ENCODE peak calls at places on chromosomes 1 and 21, in seven cellular contexts. One of them, this sample, is unnamed.

GRCh38 chr1:76269175-76269574 is 194.6 kb downstream of the ST6GALNAC3 start:
- DNase-seq in T-helper 22 cell: no peak
- DNase-seq in Peyer's patch: no peak
- DNase-seq in activated naive CD8-positive, alpha-beta T cell treated with anti-CD3 and anti-CD28 coated beads, Interleukin-2, amount 50 U/mL, for 24 hours: no peak
- DNase-seq in A172: peak
- DNase-seq in effector memory CD8-positive, alpha-beta T cell: no peak
- DNase-seq in nucleus accumbens: no peak
- DNase-seq in this sample: no peak

GRCh38 chr21:44500111-44500510 is 39.9 kb downstream of the KRTAP10-1 start:
- DNase-seq in T-helper 22 cell: no peak
- DNase-seq in effector memory CD8-positive, alpha-beta T cell: no peak
- DNase-seq in activated naive CD8-positive, alpha-beta T cell treated with anti-CD3 and anti-CD28 coated beads, Interleukin-2, amount 50 U/mL, for 24 hours: no peak
- DNase-seq in Peyer's patch: no peak
- DNase-seq in nucleus accumbens: no peak
- DNase-seq in A172: no peak
- DNase-seq in this sample: no peak

GRCh38 chr1:230977781-230978490 is 725 bp downstream of the TTC13 start:
- DNase-seq in Peyer's patch: peak
- DNase-seq in activated naive CD8-positive, alpha-beta T cell treated with anti-CD3 and anti-CD28 coated beads, Interleukin-2, amount 50 U/mL, for 24 hours: peak
- DNase-seq in nucleus accumbens: no peak
- DNase-seq in T-helper 22 cell: peak
- DNase-seq in effector memory CD8-positive, alpha-beta T cell: peak
- DNase-seq in A172: peak
- DNase-seq in this sample: no peak

GRCh38 chr1:160789702-160790611 is 6.0 kb upstream of the LY9 start:
- DNase-seq in effector memory CD8-positive, alpha-beta T cell: no peak
- DNase-seq in activated naive CD8-positive, alpha-beta T cell treated with anti-CD3 and anti-CD28 coated beads, Interleukin-2, amount 50 U/mL, for 24 hours: no peak
- DNase-seq in Peyer's patch: peak
- DNase-seq in T-helper 22 cell: no peak
- DNase-seq in A172: no peak
- DNase-seq in nucleus accumbens: no peak
- DNase-seq in this sample: no peak

GRCh38 chr1:169604781-169605560 is 18.7 kb upstream of the F5 start:
- DNase-seq in effector memory CD8-positive, alpha-beta T cell: peak
- DNase-seq in nucleus accumbens: no peak
- DNase-seq in A172: no peak
- DNase-seq in Peyer's patch: peak
- DNase-seq in activated naive CD8-positive, alpha-beta T cell treated with anti-CD3 and anti-CD28 coated beads, Interleukin-2, amount 50 U/mL, for 24 hours: peak
- DNase-seq in T-helper 22 cell: peak
- DNase-seq in this sample: no peak

GRCh38 chr1:40396420-40396819 is 22.9 kb downstream of the SMAP2 start:
- DNase-seq in Peyer's patch: no peak
- DNase-seq in activated naive CD8-positive, alpha-beta T cell treated with anti-CD3 and anti-CD28 coated beads, Interleukin-2, amount 50 U/mL, for 24 hours: no peak
- DNase-seq in A172: no peak
- DNase-seq in T-helper 22 cell: no peak
- DNase-seq in nucleus accumbens: no peak
- DNase-seq in effector memory CD8-positive, alpha-beta T cell: no peak
- DNase-seq in this sample: no peak

GRCh38 chr1:93502561-93502960 is 54.6 kb downstream of the FNBP1L start:
- DNase-seq in effector memory CD8-positive, alpha-beta T cell: no peak
- DNase-seq in nucleus accumbens: no peak
- DNase-seq in A172: no peak
- DNase-seq in T-helper 22 cell: no peak
- DNase-seq in Peyer's patch: no peak
- DNase-seq in activated naive CD8-positive, alpha-beta T cell treated with anti-CD3 and anti-CD28 coated beads, Interleukin-2, amount 50 U/mL, for 24 hours: no peak
- DNase-seq in this sample: no peak

GRCh38 chr1:92899780-92900179 is 61.5 kb downstream of the DIPK1A start:
- DNase-seq in nucleus accumbens: no peak
- DNase-seq in effector memory CD8-positive, alpha-beta T cell: no peak
- DNase-seq in T-helper 22 cell: no peak
- DNase-seq in activated naive CD8-positive, alpha-beta T cell treated with anti-CD3 and anti-CD28 coated beads, Interleukin-2, amount 50 U/mL, for 24 hours: no peak
- DNase-seq in Peyer's patch: no peak
- DNase-seq in A172: no peak
- DNase-seq in this sample: no peak

GRCh38 chr1:244789276-244789580 is 46.2 kb upstream of the COX20 start:
- DNase-seq in activated naive CD8-positive, alpha-beta T cell treated with anti-CD3 and anti-CD28 coated beads, Interleukin-2, amount 50 U/mL, for 24 hours: no peak
- DNase-seq in A172: no peak
- DNase-seq in Peyer's patch: no peak
- DNase-seq in nucleus accumbens: no peak
- DNase-seq in effector memory CD8-positive, alpha-beta T cell: no peak
- DNase-seq in T-helper 22 cell: no peak
- DNase-seq in this sample: no peak

GRCh38 chr1:196558424-196558823 is 49.8 kb downstream of the KCNT2 start:
- DNase-seq in T-helper 22 cell: no peak
- DNase-seq in nucleus accumbens: no peak
- DNase-seq in activated naive CD8-positive, alpha-beta T cell treated with anti-CD3 and anti-CD28 coated beads, Interleukin-2, amount 50 U/mL, for 24 hours: no peak
- DNase-seq in A172: peak
- DNase-seq in effector memory CD8-positive, alpha-beta T cell: no peak
- DNase-seq in Peyer's patch: no peak
- DNase-seq in this sample: peak

GRCh38 chr1:60765204-60765603 is 317.2 kb upstream of the NFIA start:
- DNase-seq in effector memory CD8-positive, alpha-beta T cell: no peak
- DNase-seq in Peyer's patch: no peak
- DNase-seq in A172: no peak
- DNase-seq in T-helper 22 cell: no peak
- DNase-seq in nucleus accumbens: no peak
- DNase-seq in activated naive CD8-positive, alpha-beta T cell treated with anti-CD3 and anti-CD28 coated beads, Interleukin-2, amount 50 U/mL, for 24 hours: no peak
- DNase-seq in this sample: no peak

GRCh38 chr1:150233359-150234308 is 2.3 kb downstream of the ANP32E start:
- DNase-seq in A172: peak
- DNase-seq in activated naive CD8-positive, alpha-beta T cell treated with anti-CD3 and anti-CD28 coated beads, Interleukin-2, amount 50 U/mL, for 24 hours: peak
- DNase-seq in nucleus accumbens: no peak
- DNase-seq in effector memory CD8-positive, alpha-beta T cell: no peak
- DNase-seq in Peyer's patch: peak
- DNase-seq in T-helper 22 cell: no peak
- DNase-seq in this sample: no peak

GRCh38 chr1:208117817-208118216 is 126.4 kb downstream of the PLXNA2 start:
- DNase-seq in Peyer's patch: no peak
- DNase-seq in activated naive CD8-positive, alpha-beta T cell treated with anti-CD3 and anti-CD28 coated beads, Interleukin-2, amount 50 U/mL, for 24 hours: no peak
- DNase-seq in effector memory CD8-positive, alpha-beta T cell: no peak
- DNase-seq in nucleus accumbens: no peak
- DNase-seq in T-helper 22 cell: no peak
- DNase-seq in A172: no peak
- DNase-seq in this sample: no peak

GRCh38 chr1:87084247-87084836 is 169.9 kb downstream of the HS2ST1 start:
- DNase-seq in activated naive CD8-positive, alpha-beta T cell treated with anti-CD3 and anti-CD28 coated beads, Interleukin-2, amount 50 U/mL, for 24 hours: no peak
- DNase-seq in T-helper 22 cell: no peak
- DNase-seq in effector memory CD8-positive, alpha-beta T cell: no peak
- DNase-seq in nucleus accumbens: no peak
- DNase-seq in A172: peak
- DNase-seq in Peyer's patch: no peak
- DNase-seq in this sample: no peak

This sample was measured in tibial nerve.